ENCODE peak calls at places on chromosomes 2 and 18, in four cellular contexts. V is Caco-2, Y is psoas muscle, U is uterus. F is an unnamed sample.

GRCh38 chr2:71798266-71799012 is 345.1 kb downstream of the DYSF start:
- DNase-seq in V (peak), Y (no peak), U (no peak), F (no peak)

GRCh38 chr2:63861220-63861822 is 19.6 kb downstream of the UGP2 start:
- DNase-seq in V (peak), Y (peak), U (peak), F (peak)

GRCh38 chr18:50917021-50917420 is 38.1 kb downstream of the ME2 start:
- DNase-seq in V (no peak), Y (no peak), U (no peak), F (no peak)

GRCh38 chr2:3692375-3692774 is 11.0 kb upstream of the DCDC2C start:
- DNase-seq in V (peak), Y (no peak), U (no peak), F (no peak)

GRCh38 chr2:240131296-240131695 is 4.8 kb downstream of the COPS9 start:
- DNase-seq in V (no peak), Y (no peak), U (no peak), F (peak)

GRCh38 chr2:143452817-143453462 is 323.7 kb downstream of the ARHGAP15 start:
- DNase-seq in V (no peak), Y (no peak), U (no peak), F (no peak)

GRCh38 chr18:7562491-7562890 is 4.6 kb upstream of the PTPRM start:
- DNase-seq in V (no peak), Y (no peak), U (no peak), F (no peak)

GRCh38 chr2:36459725-36460137 is 104.2 kb downstream of the CRIM1 start:
- DNase-seq in V (peak), Y (no peak), U (no peak), F (no peak)

GRCh38 chr2:63589148-63589972 is 597 bp downstream of the MDH1 start:
- DNase-seq in V (peak), Y (no peak), U (no peak), F (no peak)

GRCh38 chr2:145423809-145424208 is 903.9 kb upstream of the ZEB2 start:
- DNase-seq in V (no peak), Y (no peak), U (no peak), F (no peak)

GRCh38 chr2:188561473-188561979 is 269.9 kb downstream of the GULP1 start:
- DNase-seq in V (no peak), Y (no peak), U (no peak), F (no peak)

GRCh38 chr2:223725494-223725893 is 111.9 kb downstream of the AP1S3 start:
- DNase-seq in V (peak), Y (peak), U (peak), F (peak)

GRCh38 chr2:238231809-238232208 is 8.0 kb downstream of the HES6 start:
- DNase-seq in V (no peak), Y (no peak), U (no peak), F (no peak)

GRCh38 chr2:127080226-127080940 is 26.6 kb downstream of the BIN1 start:
- DNase-seq in V (no peak), Y (no peak), U (no peak), F (no peak)

GRCh38 chr2:158926478-158926948 is 41.9 kb upstream of the TANC1 start:
- DNase-seq in V (peak), Y (no peak), U (no peak), F (no peak)

GRCh38 chr18:51162617-51163016 is 34.9 kb downstream of the MEX3C start:
- DNase-seq in V (no peak), Y (no peak), U (no peak), F (no peak)

GRCh38 chr2:71669058-71669456 is 215.7 kb downstream of the DYSF start:
- DNase-seq in V (no peak), Y (no peak), U (no peak), F (no peak)

GRCh38 chr2:238216651-238217184 is 13.2 kb upstream of the ILKAP start:
- DNase-seq in V (no peak), Y (no peak), U (no peak), F (no peak)

GRCh38 chr18:62339106-62339988 is 14.2 kb downstream of the TNFRSF11A start:
- DNase-seq in V (no peak), Y (no peak), U (no peak), F (no peak)

GRCh38 chr18:63410792-63411191 is 11.5 kb downstream of the VPS4B start:
- DNase-seq in V (peak), Y (no peak), U (no peak), F (no peak)

GRCh38 chr2:74001781-74002514 is 17.2 kb downstream of the TET3 start:
- DNase-seq in V (no peak), Y (no peak), U (no peak), F (no peak)

GRCh38 chr18:79026491-79026890 is 42.7 kb upstream of the ATP9B start:
- DNase-seq in V (no peak), Y (no peak), U (no peak), F (no peak)

DNA sequence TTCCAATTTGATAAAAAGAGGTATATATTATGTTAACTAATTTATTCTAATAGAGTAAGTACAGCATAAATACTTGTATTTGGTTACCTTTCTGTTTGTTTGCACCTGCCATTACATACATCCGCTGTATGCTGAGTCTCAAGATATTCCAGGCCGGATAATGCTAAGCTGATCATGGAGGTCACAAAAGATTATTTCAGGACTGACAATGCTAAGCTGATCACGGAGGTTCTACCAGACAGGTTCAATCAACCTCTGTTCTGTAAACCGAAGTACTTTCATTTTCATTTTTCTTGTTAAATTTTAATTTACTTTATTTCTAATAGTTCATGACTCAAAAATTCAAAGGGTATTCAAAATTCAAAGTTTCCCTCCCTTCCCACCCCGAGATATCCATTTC is 31.1 kb downstream of the PNO1 start:
- DNase-seq in V (no peak), Y (no peak), U (no peak), F (no peak)
- H3K4me3 ChIP-seq in V (no peak), Y (no peak), U (no peak), F (no peak)

DNA sequence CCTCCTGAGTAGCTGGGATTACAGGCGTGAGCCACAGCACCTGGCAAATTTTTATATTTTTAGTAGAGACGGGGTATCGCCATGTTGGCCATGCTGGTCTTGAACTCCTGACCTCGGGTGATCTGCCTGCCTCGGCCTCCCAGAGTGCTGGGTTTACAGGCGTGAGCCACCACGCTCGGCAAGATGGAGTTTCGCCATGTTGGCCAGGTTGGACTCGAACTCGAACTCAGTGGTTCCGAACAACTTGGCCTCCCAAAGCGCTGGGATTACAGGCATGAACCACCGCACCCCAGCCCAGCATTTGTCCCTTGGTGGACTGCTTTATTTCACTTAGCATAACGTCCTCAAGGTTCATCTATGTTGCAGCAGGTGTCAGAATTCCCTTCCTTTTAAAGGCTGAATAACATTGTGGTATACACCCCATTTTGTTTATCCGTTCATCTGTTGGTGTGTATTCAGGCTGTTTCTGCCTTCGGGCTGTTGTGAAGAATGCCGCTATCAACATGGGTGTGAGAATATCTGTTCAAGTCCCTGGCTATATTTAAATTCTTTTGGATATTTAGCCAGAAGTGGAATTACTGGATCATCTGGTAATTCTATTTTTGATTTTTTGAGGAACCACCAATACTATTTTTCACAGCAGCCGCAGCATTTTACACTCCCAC is 1.2 kb upstream of the CENPA start:
- DNase-seq in V (no peak), Y (no peak), U (no peak), F (no peak)
- H3K4me3 ChIP-seq in V (peak), Y (no peak), U (no peak), F (no peak)

GRCh38 chr2:70091816-70092215 is 4.5 kb downstream of the PCBP1 start:
- DNase-seq in V (no peak), Y (no peak), U (no peak), F (no peak)

GRCh38 chr2:70098032-70098431 is 10.8 kb downstream of the PCBP1 start:
- DNase-seq in V (no peak), Y (no peak), U (no peak), F (no peak)

GRCh38 chr2:70094171-70094977 is 7.1 kb downstream of the PCBP1 start:
- DNase-seq in V (no peak), Y (no peak), U (no peak), F (peak)

GRCh38 chr2:70095833-70096670 is 8.8 kb downstream of the PCBP1 start:
- DNase-seq in V (no peak), Y (no peak), U (no peak), F (no peak)

DNA sequence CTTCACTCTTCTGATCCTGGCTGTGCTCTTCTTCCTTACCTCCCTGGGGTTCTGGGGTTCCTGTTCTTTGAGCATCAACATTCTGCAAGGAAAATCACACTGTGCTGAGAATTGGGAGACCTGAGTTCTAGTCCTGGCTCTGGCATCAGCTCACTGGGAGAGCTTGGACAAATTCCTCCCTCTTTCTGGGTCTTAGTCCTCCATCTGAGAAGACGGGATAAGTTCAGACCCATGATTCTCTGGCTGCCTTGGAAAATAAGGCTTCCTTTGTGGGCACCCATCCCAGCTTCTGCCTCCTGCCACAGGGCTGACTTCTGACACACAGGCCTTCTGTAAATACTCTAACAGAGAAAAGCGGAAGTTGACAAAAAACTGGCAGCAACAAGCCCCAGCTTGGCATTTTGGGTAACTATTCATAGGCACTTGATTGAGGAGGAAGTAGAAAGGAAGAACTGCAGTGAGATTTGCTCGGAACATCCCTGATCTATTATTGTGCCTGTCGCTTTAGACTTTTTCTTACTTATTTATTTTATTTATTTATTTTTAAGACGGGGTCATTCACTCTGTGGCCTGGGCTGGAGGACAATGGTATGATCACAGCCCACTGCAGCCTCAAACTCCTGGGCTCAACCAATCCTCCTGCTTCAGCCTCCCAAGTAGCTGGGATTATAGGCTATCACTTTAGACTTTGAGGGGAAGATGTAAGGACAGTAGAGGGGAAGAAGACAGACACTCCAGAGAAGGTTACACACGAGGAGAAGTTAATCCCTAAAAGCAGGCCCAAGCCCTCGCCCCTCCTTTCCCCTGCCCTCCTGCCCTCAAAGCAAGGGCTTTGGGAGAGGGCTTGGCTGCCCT is 7.9 kb downstream of the PCBP1 start:
- DNase-seq in V (no peak), Y (no peak), U (peak), F (peak)
- H3K4me3 ChIP-seq in V (no peak), Y (no peak), U (no peak), F (peak)

DNA sequence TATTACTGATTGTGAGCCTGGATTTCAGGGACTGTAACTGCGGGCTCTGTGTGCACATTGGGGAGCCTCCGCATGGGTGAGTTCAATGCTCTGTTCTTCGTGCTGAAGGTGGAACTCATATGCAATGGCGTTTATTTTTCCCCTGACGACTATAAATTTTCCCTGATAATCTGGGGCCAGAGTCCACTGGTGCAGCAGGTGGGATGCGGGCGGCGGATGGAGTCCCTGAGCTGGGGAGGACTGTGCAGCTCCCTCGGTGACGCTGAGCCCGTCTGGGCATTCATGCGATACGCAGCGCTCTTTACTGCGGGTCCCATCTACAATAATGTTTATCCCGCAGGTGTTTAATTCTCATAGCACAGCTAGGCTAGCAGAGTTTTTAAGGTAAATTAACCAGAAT is 181.6 kb upstream of the ALKAL2 start:
- DNase-seq in V (no peak), Y (no peak), U (no peak), F (no peak)
- H3K4me3 ChIP-seq in V (no peak), Y (no peak), U (no peak), F (no peak)

DNA sequence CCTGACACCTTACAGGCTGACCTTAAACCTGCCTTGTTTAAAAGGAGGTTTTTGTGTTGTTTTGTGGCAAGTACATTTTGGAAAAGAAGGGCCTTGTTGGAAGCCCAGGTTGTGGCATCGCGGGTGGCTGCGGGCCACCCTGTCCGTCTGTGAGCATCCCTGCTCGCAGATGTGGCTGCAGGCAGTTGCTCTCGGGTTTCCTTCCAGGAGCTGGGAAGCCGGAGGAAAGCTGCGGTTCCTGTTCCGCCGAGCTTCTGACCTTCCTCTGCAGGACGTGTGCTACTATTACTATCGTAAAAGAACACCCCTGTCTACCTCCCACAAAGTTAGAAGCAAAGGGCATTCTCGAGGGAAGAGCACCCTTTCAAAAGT is 759 bp downstream of the MFF start:
- DNase-seq in V (peak), Y (no peak), U (no peak), F (no peak)
- H3K4me3 ChIP-seq in V (peak), Y (peak), U (peak), F (peak)

GRCh38 chr18:8684577-8684976 is 20.8 kb upstream of the MTCL1 start:
- DNase-seq in V (no peak), Y (no peak), U (no peak), F (no peak)
- H3K4me3 ChIP-seq in V (no peak), Y (no peak), U (no peak), F (no peak)

GRCh38 chr2:11777886-11778415 is 31.5 kb downstream of the LPIN1 start:
- DNase-seq in V (no peak), Y (no peak), U (no peak), F (no peak)
- H3K4me3 ChIP-seq in V (no peak), Y (no peak), U (no peak), F (no peak)

DNA sequence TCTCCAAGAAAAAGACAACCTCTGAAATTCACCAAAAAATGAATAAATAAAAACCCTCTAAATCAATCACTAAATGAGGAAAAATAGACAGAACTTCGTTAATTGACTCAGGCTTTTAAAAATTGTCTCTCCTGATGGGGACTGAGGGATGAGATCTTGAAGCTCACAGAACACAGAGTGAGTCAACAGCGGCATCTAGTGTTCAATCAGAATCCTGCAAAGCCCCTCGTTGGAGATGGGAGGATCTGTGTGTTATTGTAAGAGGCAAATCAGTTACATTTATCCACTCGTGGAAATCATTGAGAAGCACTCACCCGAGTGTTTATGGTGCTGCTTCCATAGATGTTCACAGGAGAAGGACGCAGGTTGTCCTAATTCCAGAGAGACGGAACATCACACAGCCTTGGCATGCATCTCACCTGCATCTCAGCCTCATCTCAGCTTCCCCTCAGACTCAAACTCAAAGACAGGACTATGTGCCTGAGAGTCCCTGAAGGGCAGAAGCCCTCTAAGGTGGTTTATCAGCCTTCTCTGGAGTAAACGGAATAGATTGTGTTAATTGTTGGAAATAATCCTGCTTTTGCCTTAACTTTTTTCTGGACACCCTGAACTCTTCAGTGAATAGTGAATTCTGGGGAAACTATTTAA is 82.0 kb downstream of the MREG start:
- DNase-seq in V (peak), Y (peak), U (peak), F (peak)
- H3K4me3 ChIP-seq in V (no peak), Y (no peak), U (no peak), F (peak)

GRCh38 chr2:82234283-82234682 is 1929.7 kb upstream of the LRRTM1 start:
- DNase-seq in V (no peak), Y (no peak), U (no peak), F (no peak)
- H3K4me3 ChIP-seq in V (no peak), Y (no peak), U (no peak), F (no peak)

GRCh38 chr2:237084444-237084843 is 1.2 kb upstream of the COPS8 start:
- DNase-seq in V (no peak), Y (no peak), U (no peak), F (no peak)
- H3K4me3 ChIP-seq in V (no peak), Y (peak), U (no peak), F (peak)

F was measured in tibial artery.